ENCODE peak calls at places on chromosomes 3 and 15, in four cellular contexts. Q is A549, J is HepG2, D is GM12878. A is an unnamed sample.

GRCh38 chr3:1870738-1871137 is 227.9 kb upstream of the CNTN4 start:
- DNase-seq in D (no peak), Q (no peak), J (no peak), A (no peak)

GRCh38 chr15:92384391-92384790 is 9.3 kb upstream of the ST8SIA2 start:
- DNase-seq in D (no peak), J (no peak), Q (no peak), A (no peak)

GRCh38 chr15:95169701-95170459 is 938.5 kb downstream of the MCTP2 start:
- DNase-seq in D (no peak), Q (no peak), J (no peak), A (no peak)

GRCh38 chr3:107065094-107065861 is 312.0 kb upstream of the CCDC54 start:
- DNase-seq in J (no peak), Q (no peak), D (no peak), A (peak; percentile 4)

GRCh38 chr15:91632176-91632575 is 221.3 kb upstream of the SLCO3A1 start:
- DNase-seq in Q (no peak), J (no peak), D (no peak), A (no peak)

GRCh38 chr3:85576091-85576690 is 617.4 kb downstream of the CADM2 start:
- DNase-seq in J (peak; percentile 44), Q (peak; percentile 13), D (no peak), A (peak; percentile 32)

GRCh38 chr15:55654541-55654940 is 66.4 kb upstream of the PYGO1 start:
- DNase-seq in Q (no peak), D (no peak), J (no peak), A (no peak)

GRCh38 chr3:44970916-44971490 is 5.0 kb downstream of the ZDHHC3 start:
- DNase-seq in Q (no peak), J (no peak), D (no peak), A (no peak)

GRCh38 chr3:188326968-188327367 is 173.0 kb downstream of the LPP start:
- DNase-seq in J (no peak), D (no peak), Q (no peak), A (no peak)

GRCh38 chr3:58839187-58839586 is 172.6 kb upstream of the FAM3D start:
- DNase-seq in J (no peak), Q (no peak), D (no peak), A (no peak)

GRCh38 chr3:3625461-3626271 is 173.6 kb upstream of the LRRN1 start:
- DNase-seq in J (no peak), Q (no peak), D (no peak), A (no peak)

GRCh38 chr15:74768099-74768770 is 13.6 kb upstream of the CSK start:
- DNase-seq in Q (no peak), J (no peak), D (no peak), A (peak; percentile 47)

GRCh38 chr15:59186501-59186900 is 20.1 kb upstream of the LDHAL6B start:
- DNase-seq in Q (no peak), D (no peak), J (no peak), A (no peak)

GRCh38 chr3:88180398-88180999 is 30.7 kb downstream of the C3orf38 start:
- DNase-seq in D (peak; percentile 27), Q (peak; percentile 11), J (no peak), A (peak; percentile 7)

DNA sequence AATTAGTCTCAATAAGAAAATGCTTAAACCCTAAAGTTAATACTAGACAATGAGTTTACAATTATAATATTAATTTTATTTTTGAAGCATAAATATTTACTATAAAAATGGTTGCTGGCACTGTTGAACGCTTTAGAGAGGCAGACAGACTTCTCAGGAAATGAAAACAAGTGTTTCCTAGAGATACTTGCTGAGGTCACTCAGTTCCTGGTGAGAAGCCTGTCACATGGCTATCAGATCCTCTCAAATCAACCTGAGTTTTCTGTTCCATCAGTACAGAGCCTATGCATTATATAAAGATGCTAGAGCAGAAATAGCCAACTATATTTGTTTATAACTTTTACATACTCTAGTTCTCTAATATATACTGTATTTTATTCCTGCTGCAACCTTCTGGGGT is 109.2 kb downstream of the MYO5A start:
- DNase-seq in J (no peak), Q (no peak), D (no peak), A (no peak)
- TF ChIP-seq PBX3 in J (no peak), Q (no peak), D (no peak), A (no peak)

DNA sequence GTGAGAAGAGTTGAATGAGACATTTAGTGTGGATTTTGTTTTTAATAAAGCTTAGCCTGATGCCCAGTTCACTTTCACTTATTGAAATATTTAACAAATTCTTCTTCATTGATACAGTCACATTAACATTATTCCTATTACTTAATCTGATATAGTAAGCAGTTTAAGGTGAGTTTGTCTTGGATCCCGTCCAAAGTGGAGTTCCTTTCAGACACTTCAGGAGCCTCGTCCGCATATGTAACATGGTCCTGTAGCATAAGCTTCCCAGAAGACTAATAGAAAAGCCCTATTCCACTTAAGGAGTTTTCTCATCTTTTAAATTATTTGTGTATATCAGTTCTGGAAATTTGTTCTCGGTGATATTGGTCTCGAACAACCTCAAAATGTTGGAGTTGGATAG is 39.7 kb upstream of the MLF1 start:
- DNase-seq in D (no peak), J (no peak), Q (no peak), A (no peak)
- TF ChIP-seq PBX3 in D (no peak), J (no peak), Q (no peak), A (no peak)

GRCh38 chr3:130255442-130255841 is 90.0 kb upstream of the COL6A5 start:
- DNase-seq in Q (no peak), D (no peak), J (no peak), A (no peak)

GRCh38 chr3:130259170-130259874 is 86.2 kb upstream of the COL6A5 start:
- DNase-seq in Q (no peak), D (no peak), J (no peak), A (no peak)

GRCh38 chr3:130263708-130264107 is 81.8 kb upstream of the COL6A5 start:
- DNase-seq in Q (no peak), J (no peak), D (no peak), A (no peak)

GRCh38 chr3:130260821-130261402 is 84.6 kb upstream of the COL6A5 start:
- DNase-seq in J (no peak), Q (no peak), D (no peak), A (no peak)

GRCh38 chr3:130258532-130258952 is 86.9 kb upstream of the COL6A5 start:
- DNase-seq in D (no peak), Q (no peak), J (no peak), A (no peak)
- TF ChIP-seq PBX3 in D (no peak), Q (no peak), J (no peak), A (no peak)

DNA sequence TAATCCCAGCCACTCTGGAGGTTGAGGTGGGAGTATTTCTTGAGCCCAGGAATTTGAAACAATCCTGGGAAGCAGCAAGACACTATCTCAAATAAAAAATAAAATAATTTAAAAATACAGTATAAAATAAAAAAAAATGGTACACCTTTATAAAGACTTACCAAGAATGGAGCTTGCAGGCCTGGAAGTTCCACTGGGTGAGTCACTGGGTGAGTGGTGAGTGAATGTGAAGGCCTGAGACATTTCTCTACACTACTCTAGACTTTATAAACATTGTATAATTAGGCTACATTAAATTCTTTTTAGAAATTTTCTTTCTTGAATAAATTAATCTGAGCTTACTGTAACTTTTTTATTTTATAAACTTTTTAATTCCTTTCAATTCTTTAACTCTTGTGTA is 609.1 kb upstream of the BCHE start:
- DNase-seq in Q (no peak), J (no peak), D (no peak), A (no peak)
- TF ChIP-seq PBX3 in Q (no peak), J (no peak), D (no peak), A (no peak)